ENCODE peak calls at places on chromosomes 11 and 22, in eight cellular contexts. O is activated CD4-positive, alpha-beta T cell treated with anti-CD3 and anti-CD28 coated beads, Interleukin-2, amount 10 ng/mL, durations not matched to agents 7 days and 5 days; A is mucosa of descending colon; F is pulmonary artery endothelial cell; G is mesendoderm; Y is colonic mucosa; C is AG04450; P is activated T-helper 1 cell treated with anti-CD3 and anti-CD28 coated beads, Interleukin-12 subunit alpha, Interleukin-12 subunit beta, Interleukin-2, Interleukin-4 antibody, amounts not matched to agents 30 ng/mL and 10 ng/mL and 1 ng/mL, durations not matched to agents 14 hours and 24 hours and 36 hours. N is an unnamed sample.

GRCh38 chr22:43292633-43293025 is 50.5 kb downstream of the SCUBE1 start:
- DNase-seq in O (no peak), A (no peak), F (no peak), G (no peak), Y (no peak), C (no peak), P (no peak), N (no peak)

GRCh38 chr22:46225631-46226030 is 24.5 kb downstream of the CDPF1 start:
- DNase-seq in O (no peak), A (no peak), F (no peak), G (no peak), Y (no peak), C (no peak), P (no peak), N (no peak)

GRCh38 chr11:121112498-121113455 is 11.7 kb downstream of the TECTA start:
- DNase-seq in O (peak; percentile 33), A (no peak), F (peak; percentile 13), G (peak; percentile 89), Y (peak; percentile 44), C (peak; percentile 54), P (peak; percentile 14), N (peak; percentile 34)

GRCh38 chr11:33735426-33736147 is 636 bp downstream of the CD59 start:
- DNase-seq in O (peak; percentile 54), A (peak; percentile 74), F (no peak), G (peak; percentile 57), Y (peak; percentile 71), C (no peak), P (peak; percentile 44), N (no peak)

GRCh38 chr11:21965221-21965620 is 227.7 kb upstream of the ANO5 start:
- DNase-seq in O (no peak), A (no peak), F (no peak), G (peak; percentile 66), Y (no peak), C (no peak), P (no peak), N (no peak)

GRCh38 chr11:118619444-118620205 is 12.2 kb downstream of the PHLDB1 start:
- DNase-seq in O (no peak), A (peak; percentile 22), F (peak; percentile 93), G (no peak), Y (no peak), C (peak; percentile 93), P (no peak), N (peak; percentile 95)

GRCh38 chr22:35561796-35562526 is 21.3 kb downstream of the RASD2 start:
- DNase-seq in O (no peak), A (no peak), F (no peak), G (peak; percentile 90), Y (no peak), C (peak; percentile 38), P (no peak), N (peak; percentile 63)

GRCh38 chr11:61967924-61968757 is 707 bp upstream of the FTH1 start:
- DNase-seq in O (peak; percentile 49), A (peak; percentile 78), F (no peak), G (peak; percentile 52), Y (peak; percentile 66), C (no peak), P (peak; percentile 46), N (no peak)

GRCh38 chr11:83257638-83258229 is 28.4 kb downstream of the CCDC90B start:
- DNase-seq in O (no peak), A (no peak), F (peak; percentile 32), G (peak; percentile 20), Y (no peak), C (no peak), P (no peak), N (peak; percentile 57)

GRCh38 chr11:62048101-62048500 is 75.7 kb upstream of the INCENP start:
- DNase-seq in O (no peak), A (no peak), F (no peak), G (peak; percentile 20), Y (no peak), C (no peak), P (no peak), N (no peak)

GRCh38 chr11:75323609-75324008 is 27.9 kb downstream of the ARRB1 start:
- DNase-seq in O (no peak), A (no peak), F (no peak), G (peak; percentile 31), Y (peak; percentile 75), C (no peak), P (no peak), N (no peak)

GRCh38 chr11:38756537-38756936 is 2158.5 kb upstream of the RAG2 start:
- DNase-seq in O (no peak), A (no peak), F (no peak), G (no peak), Y (no peak), C (no peak), P (no peak), N (no peak)

GRCh38 chr11:122209619-122210377 is 93.8 kb upstream of the BLID start:
- DNase-seq in O (no peak), A (no peak), F (no peak), G (no peak), Y (peak; percentile 57), C (peak; percentile 59), P (no peak), N (no peak)

GRCh38 chr11:71988050-71988449 is 10.7 kb upstream of the IL18BP start:
- DNase-seq in O (no peak), A (no peak), F (no peak), G (no peak), Y (no peak), C (peak; percentile 59), P (no peak), N (no peak)

GRCh38 chr11:71446942-71447688 is 1.1 kb downstream of the DHCR7 start:
- DNase-seq in O (no peak), A (no peak), F (no peak), G (peak; percentile 23), Y (peak; percentile 43), C (peak; percentile 7), P (no peak), N (peak; percentile 32)

GRCh38 chr11:76695767-76696166 is 25.2 kb upstream of the LRRC32 start:
- DNase-seq in O (no peak), A (peak; percentile 24), F (no peak), G (no peak), Y (no peak), C (no peak), P (no peak), N (no peak)

GRCh38 chr11:72227316-72228228 is 3.0 kb downstream of the INPPL1 start:
- DNase-seq in O (no peak), A (no peak), F (no peak), G (no peak), Y (no peak), C (no peak), P (no peak), N (no peak)

GRCh38 chr11:24624432-24624831 is 127.6 kb downstream of the LUZP2 start:
- DNase-seq in O (no peak), A (no peak), F (no peak), G (no peak), Y (no peak), C (no peak), P (no peak), N (no peak)

GRCh38 chr22:33883961-33884808 is 36.1 kb downstream of the LARGE1 start:
- DNase-seq in O (no peak), A (no peak), F (no peak), G (no peak), Y (no peak), C (no peak), P (no peak), N (no peak)

GRCh38 chr11:33315822-33316221 is 58.6 kb downstream of the HIPK3 start:
- DNase-seq in O (no peak), A (no peak), F (no peak), G (no peak), Y (no peak), C (no peak), P (no peak), N (no peak)

N was measured in non-pigmented ciliary epithelial cell.